ENCODE peak calls at places on chromosomes 2 and 18, in four cellular contexts. E is mesothelial cell of epicardium, O is activated B cell treated with CpG ODN at 0.5 μM for 24 hours, N is cardiac muscle cell. P is an unnamed sample.

GRCh38 chr2:85846411-85846810 is 42.4 kb downstream of the ST3GAL5 start:
- DNase-seq in N (no peak), E (no peak), O (no peak), P (no peak)

GRCh38 chr2:183123117-183123958 is 905 bp upstream of the NUP35 start:
- DNase-seq in E (no peak), N (no peak), O (no peak), P (no peak)

GRCh38 chr18:65215865-65216466 is 534.8 kb upstream of the CDH7 start:
- DNase-seq in O (no peak), N (no peak), E (no peak), P (no peak)

GRCh38 chr2:234203135-234203984 is 152.9 kb downstream of the SPP2 start:
- DNase-seq in O (no peak), E (no peak), N (peak; percentile 94), P (no peak)

GRCh38 chr2:27960237-27960912 is 69.8 kb downstream of the BABAM2 start:
- DNase-seq in E (no peak), N (peak; percentile 92), O (no peak), P (no peak)

GRCh38 chr2:165901595-165901994 is 52.0 kb downstream of the TTC21B start:
- DNase-seq in O (no peak), N (no peak), E (no peak), P (no peak)

GRCh38 chr2:69196327-69197117 is 183.5 kb downstream of the ANTXR1 start:
- DNase-seq in O (no peak), E (no peak), N (peak; percentile 69), P (no peak)

GRCh38 chr2:69493268-69493667 is 56.0 kb upstream of the NFU1 start:
- DNase-seq in N (no peak), E (no peak), O (no peak), P (no peak)

GRCh38 chr2:144162652-144163051 is 357.3 kb downstream of the ZEB2 start:
- DNase-seq in E (no peak), N (no peak), O (no peak), P (no peak)

GRCh38 chr18:57627488-57627887 is 5.9 kb upstream of the NARS1 start:
- DNase-seq in E (no peak), N (peak; percentile 26), O (no peak), P (no peak)

GRCh38 chr2:131394147-131394931 is 30.4 kb upstream of the RAB6D start:
- DNase-seq in E (no peak), N (peak; percentile 47), O (no peak), P (peak; percentile 28)

GRCh38 chr2:193581807-193582206 is 1387.1 kb upstream of the TMEFF2 start:
- DNase-seq in E (no peak), N (no peak), O (no peak), P (no peak)

GRCh38 chr2:193584001-193584400 is 1389.3 kb upstream of the TMEFF2 start:
- DNase-seq in N (peak; percentile 10), O (no peak), E (no peak), P (peak; percentile 14)

GRCh38 chr2:193580176-193580950 is 1385.6 kb upstream of the TMEFF2 start:
- DNase-seq in O (no peak), E (no peak), N (no peak), P (no peak)

DNA sequence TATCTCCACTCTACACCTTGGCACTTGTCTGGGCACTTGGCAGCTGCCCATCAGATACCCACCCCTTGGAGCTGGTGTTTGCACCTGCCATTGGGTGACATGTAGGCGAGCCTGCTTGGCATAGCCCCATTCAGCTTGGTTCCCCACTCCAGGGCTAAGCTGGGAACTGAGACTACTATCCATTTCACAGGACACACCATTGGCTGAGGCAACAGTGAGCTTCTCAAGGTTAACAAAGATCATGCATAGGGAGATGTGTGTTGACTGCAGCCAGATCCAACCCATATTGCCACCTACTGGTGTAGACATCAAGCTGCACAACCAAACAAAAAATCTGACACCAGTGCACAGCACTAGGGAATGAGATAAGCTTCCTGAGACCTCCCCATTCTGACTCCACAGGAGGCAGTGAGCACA is 1389.8 kb upstream of the TMEFF2 start:
- DNase-seq in O (no peak), N (peak; percentile 37), E (no peak), P (peak; percentile 1)
- TF ChIP-seq CTCF in O (no peak), N (peak; percentile 35), E (no peak), P (peak; percentile 59)

DNA sequence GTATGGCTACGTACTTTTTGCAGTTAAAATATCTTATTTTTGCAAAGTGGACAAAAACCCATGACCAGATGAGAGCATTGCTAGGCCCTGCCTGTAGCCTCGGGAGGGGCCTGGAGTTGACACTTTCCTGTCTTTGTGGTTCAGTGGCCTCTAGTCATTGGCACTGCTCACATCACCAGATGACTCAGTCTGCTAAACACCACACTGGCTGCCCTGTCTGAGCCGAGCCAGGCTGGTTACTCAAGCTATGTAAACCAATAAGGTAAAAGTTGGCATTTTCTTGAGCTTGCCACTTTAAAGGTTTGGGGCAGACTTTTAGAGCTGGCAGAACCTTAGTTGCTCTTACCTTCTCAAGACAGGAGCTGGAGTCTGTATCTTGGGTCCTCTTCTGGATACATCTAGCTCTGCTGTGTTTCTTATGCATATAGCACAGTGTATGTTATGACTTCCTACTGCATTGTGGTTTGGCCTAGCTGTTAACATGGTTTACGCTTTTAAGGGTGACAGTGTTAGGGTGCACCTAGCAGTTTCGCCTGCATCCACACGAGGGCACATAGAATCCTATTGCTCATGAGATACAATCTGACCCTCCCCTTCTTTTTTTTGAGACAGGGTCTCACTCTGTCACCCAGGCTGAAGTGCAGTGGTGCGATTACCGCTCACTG is 76.4 kb downstream of the AP1S3 start:
- DNase-seq in O (no peak), N (peak; percentile 51), E (no peak), P (no peak)
- TF ChIP-seq CTCF in O (no peak), N (no peak), E (no peak), P (no peak)

GRCh38 chr2:177983183-177983788 is 89.3 kb downstream of the PDE11A start:
- DNase-seq in O (no peak), N (peak; percentile 65), E (no peak), P (peak; percentile 10)
- TF ChIP-seq CTCF in O (no peak), N (peak; percentile 89), E (peak; percentile 63), P (peak; percentile 91)

GRCh38 chr2:232333361-232334135 is 45.0 kb upstream of the ALPP start:
- DNase-seq in N (no peak), E (peak; percentile 16), O (no peak), P (peak; percentile 58)
- TF ChIP-seq CTCF in N (peak; percentile 57), E (peak; percentile 13), O (no peak), P (peak; percentile 57)